ENCODE peak calls at places on chromosomes 12 and 14, in ten cellular contexts. One of them, this sample, is unnamed.

GRCh38 chr14:54444003-54444402 is 2.8 kb upstream of the CNIH1 start:
- DNase-seq in ovary: no peak
- DNase-seq in body of pancreas: no peak
- DNase-seq in stomach: no peak
- DNase-seq in IMR-90: no peak
- DNase-seq in suprapubic skin: no peak
- DNase-seq in testis: no peak
- DNase-seq in endothelial cell of umbilical vein: no peak
- DNase-seq in sigmoid colon: no peak
- DNase-seq in HepG2: no peak
- DNase-seq in this sample: no peak

GRCh38 chr12:32651956-32652210 is 27.2 kb upstream of the DNM1L start:
- DNase-seq in endothelial cell of umbilical vein: no peak
- DNase-seq in ovary: no peak
- DNase-seq in IMR-90: no peak
- DNase-seq in suprapubic skin: no peak
- DNase-seq in HepG2: no peak
- DNase-seq in sigmoid colon: no peak
- DNase-seq in body of pancreas: no peak
- DNase-seq in stomach: no peak
- DNase-seq in testis: no peak
- DNase-seq in this sample: no peak

GRCh38 chr14:104155513-104155912 is 17.1 kb downstream of the KIF26A start:
- DNase-seq in stomach: no peak
- DNase-seq in HepG2: no peak
- DNase-seq in body of pancreas: no peak
- DNase-seq in ovary: peak; percentile 68
- DNase-seq in sigmoid colon: no peak
- DNase-seq in suprapubic skin: no peak
- DNase-seq in testis: no peak
- DNase-seq in IMR-90: no peak
- DNase-seq in endothelial cell of umbilical vein: peak; percentile 24
- DNase-seq in this sample: no peak

GRCh38 chr12:55818140-55818728 is 393 bp downstream of the ORMDL2 start:
- DNase-seq in stomach: no peak
- DNase-seq in body of pancreas: no peak
- DNase-seq in testis: no peak
- DNase-seq in ovary: no peak
- DNase-seq in HepG2: no peak
- DNase-seq in sigmoid colon: peak; percentile 63
- DNase-seq in endothelial cell of umbilical vein: no peak
- DNase-seq in IMR-90: no peak
- DNase-seq in suprapubic skin: no peak
- DNase-seq in this sample: peak; percentile 40

GRCh38 chr12:15205341-15206010 is 15.7 kb downstream of the RERG start:
- DNase-seq in ovary: no peak
- DNase-seq in stomach: no peak
- DNase-seq in HepG2: no peak
- DNase-seq in IMR-90: no peak
- DNase-seq in testis: no peak
- DNase-seq in endothelial cell of umbilical vein: peak; percentile 63
- DNase-seq in sigmoid colon: no peak
- DNase-seq in suprapubic skin: no peak
- DNase-seq in body of pancreas: no peak
- DNase-seq in this sample: no peak

GRCh38 chr12:93275589-93275988 is 102.1 kb upstream of the NUDT4 start:
- DNase-seq in IMR-90: no peak
- DNase-seq in ovary: no peak
- DNase-seq in sigmoid colon: no peak
- DNase-seq in HepG2: no peak
- DNase-seq in body of pancreas: no peak
- DNase-seq in testis: no peak
- DNase-seq in stomach: no peak
- DNase-seq in endothelial cell of umbilical vein: no peak
- DNase-seq in suprapubic skin: no peak
- DNase-seq in this sample: no peak

GRCh38 chr14:100524933-100525243 is 62.3 kb downstream of the BEGAIN start:
- DNase-seq in sigmoid colon: peak; percentile 61
- DNase-seq in body of pancreas: peak; percentile 72
- DNase-seq in IMR-90: peak; percentile 15
- DNase-seq in HepG2: no peak
- DNase-seq in testis: peak; percentile 55
- DNase-seq in stomach: peak; percentile 25
- DNase-seq in ovary: no peak
- DNase-seq in suprapubic skin: peak; percentile 32
- DNase-seq in endothelial cell of umbilical vein: no peak
- DNase-seq in this sample: no peak

GRCh38 chr12:128388461-128388921 is 121.5 kb downstream of the TMEM132C start:
- DNase-seq in ovary: peak; percentile 29
- DNase-seq in testis: peak; percentile 37
- DNase-seq in suprapubic skin: no peak
- DNase-seq in IMR-90: no peak
- DNase-seq in body of pancreas: no peak
- DNase-seq in endothelial cell of umbilical vein: no peak
- DNase-seq in stomach: no peak
- DNase-seq in sigmoid colon: peak; percentile 75
- DNase-seq in HepG2: no peak
- DNase-seq in this sample: no peak

GRCh38 chr12:87760943-87761342 is 268.3 kb downstream of the C12orf50 start:
- DNase-seq in body of pancreas: no peak
- DNase-seq in IMR-90: peak; percentile 11
- DNase-seq in HepG2: no peak
- DNase-seq in endothelial cell of umbilical vein: no peak
- DNase-seq in ovary: no peak
- DNase-seq in stomach: no peak
- DNase-seq in suprapubic skin: no peak
- DNase-seq in testis: no peak
- DNase-seq in sigmoid colon: no peak
- DNase-seq in this sample: no peak

GRCh38 chr12:15978431-15978950 is 67.4 kb downstream of the DERA start:
- DNase-seq in HepG2: no peak
- DNase-seq in sigmoid colon: no peak
- DNase-seq in IMR-90: peak; percentile 60
- DNase-seq in endothelial cell of umbilical vein: peak; percentile 92
- DNase-seq in suprapubic skin: no peak
- DNase-seq in ovary: no peak
- DNase-seq in testis: no peak
- DNase-seq in stomach: no peak
- DNase-seq in body of pancreas: no peak
- DNase-seq in this sample: no peak

GRCh38 chr12:126974779-126975178 is 1292.2 kb upstream of the TMEM132C start:
- DNase-seq in endothelial cell of umbilical vein: no peak
- DNase-seq in testis: peak; percentile 82
- DNase-seq in ovary: no peak
- DNase-seq in stomach: no peak
- DNase-seq in HepG2: no peak
- DNase-seq in body of pancreas: no peak
- DNase-seq in suprapubic skin: no peak
- DNase-seq in IMR-90: no peak
- DNase-seq in sigmoid colon: no peak
- DNase-seq in this sample: no peak

DNA sequence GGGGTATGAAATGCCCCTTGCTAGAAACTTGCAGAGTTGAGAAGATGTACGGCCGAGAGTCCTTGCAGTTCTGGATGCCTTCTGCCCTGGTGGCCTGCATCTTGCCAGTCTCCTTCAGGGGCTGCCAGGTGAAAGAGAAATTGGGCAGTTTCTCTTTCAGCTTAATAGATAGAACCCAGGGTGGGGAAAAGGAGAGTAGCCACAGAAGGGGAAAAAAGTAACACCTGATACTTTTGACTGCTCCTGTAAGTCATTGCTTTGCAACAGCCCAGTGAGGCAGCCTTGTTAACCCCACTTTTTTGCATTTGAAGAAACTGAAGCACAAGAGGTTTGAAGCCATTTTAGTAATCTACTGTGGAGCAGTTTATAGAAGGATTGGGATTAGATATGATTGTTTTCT is 27.6 kb downstream of the TDP1 start:
- DNase-seq in sigmoid colon: no peak
- DNase-seq in suprapubic skin: no peak
- DNase-seq in stomach: no peak
- DNase-seq in HepG2: no peak
- DNase-seq in testis: no peak
- DNase-seq in body of pancreas: no peak
- DNase-seq in endothelial cell of umbilical vein: no peak
- DNase-seq in IMR-90: no peak
- DNase-seq in ovary: no peak
- DNase-seq in this sample: no peak
- TF ChIP-seq POLR2A in sigmoid colon: no peak
- TF ChIP-seq POLR2A in suprapubic skin: no peak
- TF ChIP-seq POLR2A in stomach: no peak
- TF ChIP-seq POLR2A in HepG2: no peak
- TF ChIP-seq POLR2A in testis: no peak
- TF ChIP-seq POLR2A in body of pancreas: no peak
- TF ChIP-seq POLR2A in endothelial cell of umbilical vein: no peak
- TF ChIP-seq POLR2A in IMR-90: no peak
- TF ChIP-seq POLR2A in ovary: no peak
- TF ChIP-seq POLR2A in this sample: no peak

DNA sequence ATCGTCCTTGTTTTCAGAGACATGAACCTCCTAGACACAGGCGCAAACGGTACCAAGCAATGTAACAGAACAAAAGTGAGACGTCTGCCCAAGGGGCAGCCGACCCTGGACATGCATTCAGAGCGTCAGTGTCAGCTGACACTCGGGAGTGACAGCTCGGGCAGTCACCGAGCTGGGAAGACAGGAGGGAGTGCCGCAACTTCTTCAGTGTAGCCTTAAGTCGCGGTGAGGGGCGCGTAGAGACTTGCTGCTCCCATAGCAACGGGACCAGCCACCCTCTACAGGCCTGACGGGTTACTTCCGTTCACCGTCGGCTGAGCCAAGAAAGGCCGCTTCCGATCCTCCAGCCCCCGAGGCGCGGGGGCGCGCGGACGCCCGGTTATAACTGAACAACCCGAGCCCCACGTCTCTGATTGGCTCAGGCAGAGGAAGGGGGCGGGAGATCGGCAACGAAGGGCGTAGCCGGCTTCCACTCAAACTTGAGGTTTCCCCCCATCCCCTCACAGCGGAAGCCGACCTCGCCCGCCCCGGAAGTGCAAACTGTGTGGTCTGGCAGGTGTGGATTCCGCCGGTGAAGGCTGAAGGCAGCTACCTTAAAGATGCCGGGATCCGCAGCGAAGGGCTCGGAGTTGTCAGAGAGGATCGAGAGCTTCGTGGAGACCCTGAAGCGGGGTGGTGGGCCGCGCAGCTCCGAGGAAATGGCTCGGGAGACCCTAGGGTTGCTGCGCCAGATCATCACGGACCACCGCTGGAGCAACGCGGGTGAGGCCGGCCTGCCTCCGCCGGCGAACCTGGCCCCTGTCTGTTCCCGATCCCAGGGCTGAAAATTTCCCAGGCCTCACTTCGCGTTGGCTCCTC is at the start of gene EIF2B2:
- DNase-seq in sigmoid colon: peak; percentile 98
- DNase-seq in ovary: peak; percentile 97
- DNase-seq in IMR-90: peak; percentile 94
- DNase-seq in body of pancreas: peak; percentile 96
- DNase-seq in HepG2: peak; percentile 93
- DNase-seq in testis: peak; percentile 99
- DNase-seq in stomach: peak; percentile 97
- DNase-seq in suprapubic skin: peak; percentile 99
- DNase-seq in endothelial cell of umbilical vein: peak; percentile 96
- DNase-seq in this sample: peak; percentile 70
- TF ChIP-seq POLR2A in sigmoid colon: peak; percentile 50
- TF ChIP-seq POLR2A in ovary: no peak
- TF ChIP-seq POLR2A in IMR-90: peak; percentile 30
- TF ChIP-seq POLR2A in body of pancreas: peak; percentile 78
- TF ChIP-seq POLR2A in HepG2: peak; percentile 72
- TF ChIP-seq POLR2A in testis: peak; percentile 47
- TF ChIP-seq POLR2A in stomach: no peak
- TF ChIP-seq POLR2A in suprapubic skin: peak; percentile 12
- TF ChIP-seq POLR2A in endothelial cell of umbilical vein: peak; percentile 55
- TF ChIP-seq POLR2A in this sample: peak; percentile 53

DNA sequence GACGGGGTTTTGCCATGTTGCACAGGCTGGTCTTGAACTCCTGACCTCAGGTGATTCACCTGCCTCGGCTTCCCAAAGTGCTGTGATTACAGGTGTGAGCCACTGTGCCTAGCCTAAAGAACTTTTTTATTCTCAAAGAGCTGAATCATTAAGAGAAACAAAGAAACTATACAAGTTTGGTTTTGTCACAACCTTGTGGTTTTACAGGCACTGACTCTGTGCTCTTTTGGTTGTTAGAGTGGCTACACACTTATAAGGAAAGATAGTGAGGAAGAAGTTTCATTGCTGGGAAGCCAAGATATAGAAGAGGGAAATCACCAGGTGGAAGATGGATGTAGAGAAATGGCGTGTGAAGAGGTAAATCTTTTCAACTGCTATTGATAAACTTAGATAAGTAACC is 10.1 kb upstream of the DNAH10 start:
- DNase-seq in IMR-90: no peak
- DNase-seq in suprapubic skin: no peak
- DNase-seq in stomach: no peak
- DNase-seq in ovary: no peak
- DNase-seq in endothelial cell of umbilical vein: no peak
- DNase-seq in sigmoid colon: no peak
- DNase-seq in body of pancreas: no peak
- DNase-seq in testis: no peak
- DNase-seq in HepG2: no peak
- DNase-seq in this sample: no peak
- TF ChIP-seq POLR2A in IMR-90: no peak
- TF ChIP-seq POLR2A in suprapubic skin: no peak
- TF ChIP-seq POLR2A in stomach: no peak
- TF ChIP-seq POLR2A in ovary: no peak
- TF ChIP-seq POLR2A in endothelial cell of umbilical vein: no peak
- TF ChIP-seq POLR2A in sigmoid colon: no peak
- TF ChIP-seq POLR2A in body of pancreas: no peak
- TF ChIP-seq POLR2A in testis: no peak
- TF ChIP-seq POLR2A in HepG2: no peak
- TF ChIP-seq POLR2A in this sample: no peak

GRCh38 chr14:93857081-93857480 is 68.8 kb upstream of the PRIMA1 start:
- DNase-seq in ovary: no peak
- DNase-seq in IMR-90: no peak
- DNase-seq in stomach: no peak
- DNase-seq in endothelial cell of umbilical vein: no peak
- DNase-seq in body of pancreas: no peak
- DNase-seq in sigmoid colon: no peak
- DNase-seq in HepG2: no peak
- DNase-seq in testis: no peak
- DNase-seq in suprapubic skin: no peak
- DNase-seq in this sample: no peak

GRCh38 chr14:93859957-93860356 is 67.2 kb upstream of the FAM181A start:
- DNase-seq in HepG2: no peak
- DNase-seq in endothelial cell of umbilical vein: no peak
- DNase-seq in stomach: peak; percentile 37
- DNase-seq in IMR-90: no peak
- DNase-seq in sigmoid colon: no peak
- DNase-seq in testis: no peak
- DNase-seq in body of pancreas: no peak
- DNase-seq in suprapubic skin: no peak
- DNase-seq in ovary: no peak
- DNase-seq in this sample: no peak

GRCh38 chr14:93857500-93857899 is 69.2 kb upstream of the PRIMA1 start:
- DNase-seq in HepG2: peak; percentile 9
- DNase-seq in body of pancreas: no peak
- DNase-seq in sigmoid colon: no peak
- DNase-seq in suprapubic skin: no peak
- DNase-seq in testis: no peak
- DNase-seq in ovary: no peak
- DNase-seq in IMR-90: no peak
- DNase-seq in stomach: no peak
- DNase-seq in endothelial cell of umbilical vein: no peak
- DNase-seq in this sample: no peak

GRCh38 chr14:93858896-93859295 is 68.2 kb upstream of the FAM181A start:
- DNase-seq in stomach: no peak
- DNase-seq in endothelial cell of umbilical vein: no peak
- DNase-seq in HepG2: no peak
- DNase-seq in sigmoid colon: no peak
- DNase-seq in suprapubic skin: no peak
- DNase-seq in ovary: no peak
- DNase-seq in body of pancreas: no peak
- DNase-seq in testis: no peak
- DNase-seq in IMR-90: no peak
- DNase-seq in this sample: no peak

GRCh38 chr14:93861846-93862641 is 65.1 kb upstream of the FAM181A start:
- DNase-seq in HepG2: no peak
- DNase-seq in sigmoid colon: no peak
- DNase-seq in stomach: no peak
- DNase-seq in ovary: no peak
- DNase-seq in endothelial cell of umbilical vein: no peak
- DNase-seq in testis: no peak
- DNase-seq in IMR-90: no peak
- DNase-seq in suprapubic skin: no peak
- DNase-seq in body of pancreas: no peak
- DNase-seq in this sample: no peak
- TF ChIP-seq POLR2A in HepG2: no peak
- TF ChIP-seq POLR2A in sigmoid colon: no peak
- TF ChIP-seq POLR2A in stomach: no peak
- TF ChIP-seq POLR2A in ovary: no peak
- TF ChIP-seq POLR2A in endothelial cell of umbilical vein: no peak
- TF ChIP-seq POLR2A in testis: no peak
- TF ChIP-seq POLR2A in IMR-90: no peak
- TF ChIP-seq POLR2A in suprapubic skin: no peak
- TF ChIP-seq POLR2A in body of pancreas: no peak
- TF ChIP-seq POLR2A in this sample: no peak

This sample was measured in H54.